ENCODE peak calls at places on chromosomes 16 and 17, in nine cellular contexts. One of them, this sample, is unnamed.
A peak's percentile ranks its signal among the peaks of the same experiment; 100 is the strongest.

GRCh38 chr17:39092672-39093250 is 58.7 kb downstream of the PLXDC1 start:
- DNase-seq in PC-3: no peak
- DNase-seq in dorsolateral prefrontal cortex: no peak
- DNase-seq in kidney: no peak
- DNase-seq in psoas muscle: no peak
- DNase-seq in cardiac muscle cell: no peak
- DNase-seq in heart right ventricle: no peak
- DNase-seq in tibial nerve: no peak
- DNase-seq in left ventricle myocardium inferior: no peak
- DNase-seq in this sample: no peak

GRCh38 chr17:77009877-77010276 is 130.9 kb upstream of the SEC14L1 start:
- DNase-seq in left ventricle myocardium inferior: no peak
- DNase-seq in heart right ventricle: no peak
- DNase-seq in cardiac muscle cell: no peak
- DNase-seq in tibial nerve: no peak
- DNase-seq in PC-3: no peak
- DNase-seq in dorsolateral prefrontal cortex: no peak
- DNase-seq in psoas muscle: no peak
- DNase-seq in kidney: no peak
- DNase-seq in this sample: no peak

GRCh38 chr16:81816351-81816750 is 37.3 kb downstream of the PLCG2 start:
- DNase-seq in heart right ventricle: no peak
- DNase-seq in left ventricle myocardium inferior: no peak
- DNase-seq in cardiac muscle cell: no peak
- DNase-seq in psoas muscle: no peak
- DNase-seq in PC-3: no peak
- DNase-seq in tibial nerve: no peak
- DNase-seq in dorsolateral prefrontal cortex: no peak
- DNase-seq in kidney: no peak
- DNase-seq in this sample: no peak

GRCh38 chr17:16920628-16921020 is 51.3 kb downstream of the TNFRSF13B start:
- DNase-seq in PC-3: no peak
- DNase-seq in cardiac muscle cell: no peak
- DNase-seq in tibial nerve: no peak
- DNase-seq in left ventricle myocardium inferior: peak; percentile 3
- DNase-seq in psoas muscle: no peak
- DNase-seq in kidney: no peak
- DNase-seq in heart right ventricle: no peak
- DNase-seq in dorsolateral prefrontal cortex: no peak
- DNase-seq in this sample: no peak

GRCh38 chr16:78490847-78491246 is 391.4 kb downstream of the WWOX start:
- DNase-seq in kidney: no peak
- DNase-seq in cardiac muscle cell: no peak
- DNase-seq in heart right ventricle: no peak
- DNase-seq in dorsolateral prefrontal cortex: peak; percentile 32
- DNase-seq in psoas muscle: peak; percentile 56
- DNase-seq in tibial nerve: no peak
- DNase-seq in left ventricle myocardium inferior: no peak
- DNase-seq in PC-3: no peak
- DNase-seq in this sample: no peak

GRCh38 chr17:30368896-30369720 is 9.6 kb upstream of the CPD start:
- DNase-seq in PC-3: no peak
- DNase-seq in tibial nerve: no peak
- DNase-seq in left ventricle myocardium inferior: no peak
- DNase-seq in dorsolateral prefrontal cortex: no peak
- DNase-seq in cardiac muscle cell: no peak
- DNase-seq in kidney: no peak
- DNase-seq in psoas muscle: no peak
- DNase-seq in heart right ventricle: no peak
- DNase-seq in this sample: no peak

GRCh38 chr17:83185023-83186002 is 105.9 kb downstream of the METRNL start:
- DNase-seq in kidney: no peak
- DNase-seq in dorsolateral prefrontal cortex: no peak
- DNase-seq in tibial nerve: peak; percentile 4
- DNase-seq in cardiac muscle cell: no peak
- DNase-seq in left ventricle myocardium inferior: no peak
- DNase-seq in PC-3: no peak
- DNase-seq in psoas muscle: no peak
- DNase-seq in heart right ventricle: no peak
- DNase-seq in this sample: no peak

GRCh38 chr17:71855000-71855399 is 265.8 kb upstream of the SOX9 start:
- DNase-seq in left ventricle myocardium inferior: no peak
- DNase-seq in dorsolateral prefrontal cortex: no peak
- DNase-seq in tibial nerve: no peak
- DNase-seq in kidney: no peak
- DNase-seq in psoas muscle: no peak
- DNase-seq in cardiac muscle cell: no peak
- DNase-seq in heart right ventricle: no peak
- DNase-seq in PC-3: no peak
- DNase-seq in this sample: no peak

GRCh38 chr17:9169116-9169515 is 147.8 kb downstream of the NTN1 start:
- DNase-seq in cardiac muscle cell: no peak
- DNase-seq in heart right ventricle: no peak
- DNase-seq in tibial nerve: no peak
- DNase-seq in psoas muscle: no peak
- DNase-seq in dorsolateral prefrontal cortex: no peak
- DNase-seq in left ventricle myocardium inferior: no peak
- DNase-seq in kidney: no peak
- DNase-seq in PC-3: peak; percentile 15
- DNase-seq in this sample: no peak

GRCh38 chr16:20898938-20899502 is 1.1 kb downstream of the DCUN1D3 start:
- DNase-seq in heart right ventricle: no peak
- DNase-seq in tibial nerve: no peak
- DNase-seq in cardiac muscle cell: peak; percentile 78
- DNase-seq in psoas muscle: no peak
- DNase-seq in left ventricle myocardium inferior: no peak
- DNase-seq in PC-3: no peak
- DNase-seq in dorsolateral prefrontal cortex: no peak
- DNase-seq in kidney: no peak
- DNase-seq in this sample: no peak

GRCh38 chr16:79713609-79714309 is 113.2 kb upstream of the MAF start:
- DNase-seq in cardiac muscle cell: no peak
- DNase-seq in dorsolateral prefrontal cortex: no peak
- DNase-seq in psoas muscle: no peak
- DNase-seq in heart right ventricle: no peak
- DNase-seq in tibial nerve: no peak
- DNase-seq in left ventricle myocardium inferior: no peak
- DNase-seq in PC-3: no peak
- DNase-seq in kidney: no peak
- DNase-seq in this sample: no peak

GRCh38 chr16:79703066-79703465 is 102.5 kb upstream of the MAF start:
- DNase-seq in heart right ventricle: no peak
- DNase-seq in tibial nerve: no peak
- DNase-seq in psoas muscle: no peak
- DNase-seq in cardiac muscle cell: no peak
- DNase-seq in left ventricle myocardium inferior: no peak
- DNase-seq in kidney: no peak
- DNase-seq in PC-3: no peak
- DNase-seq in dorsolateral prefrontal cortex: no peak
- DNase-seq in this sample: no peak

GRCh38 chr16:79712273-79712672 is 111.7 kb upstream of the MAF start:
- DNase-seq in dorsolateral prefrontal cortex: no peak
- DNase-seq in left ventricle myocardium inferior: no peak
- DNase-seq in cardiac muscle cell: no peak
- DNase-seq in kidney: no peak
- DNase-seq in psoas muscle: no peak
- DNase-seq in PC-3: no peak
- DNase-seq in heart right ventricle: no peak
- DNase-seq in tibial nerve: no peak
- DNase-seq in this sample: no peak

GRCh38 chr16:79707867-79708266 is 107.3 kb upstream of the MAF start:
- DNase-seq in cardiac muscle cell: peak; percentile 5
- DNase-seq in heart right ventricle: peak; percentile 59
- DNase-seq in tibial nerve: peak; percentile 34
- DNase-seq in PC-3: no peak
- DNase-seq in dorsolateral prefrontal cortex: no peak
- DNase-seq in left ventricle myocardium inferior: peak; percentile 78
- DNase-seq in psoas muscle: peak; percentile 82
- DNase-seq in kidney: no peak
- DNase-seq in this sample: peak; percentile 15
- H3K27ac ChIP-seq in cardiac muscle cell: no peak overlapping the region
- H3K27ac ChIP-seq in heart right ventricle: peak overlapping the region; percentile 39
- H3K27ac ChIP-seq in tibial nerve: no peak overlapping the region
- H3K27ac ChIP-seq in PC-3: no peak overlapping the region
- H3K27ac ChIP-seq in dorsolateral prefrontal cortex: no peak overlapping the region
- H3K27ac ChIP-seq in left ventricle myocardium inferior: peak overlapping the region; percentile 43
- H3K27ac ChIP-seq in psoas muscle: no peak overlapping the region
- H3K27ac ChIP-seq in kidney: no peak overlapping the region
- H3K27ac ChIP-seq in this sample: no peak overlapping the region

DNA sequence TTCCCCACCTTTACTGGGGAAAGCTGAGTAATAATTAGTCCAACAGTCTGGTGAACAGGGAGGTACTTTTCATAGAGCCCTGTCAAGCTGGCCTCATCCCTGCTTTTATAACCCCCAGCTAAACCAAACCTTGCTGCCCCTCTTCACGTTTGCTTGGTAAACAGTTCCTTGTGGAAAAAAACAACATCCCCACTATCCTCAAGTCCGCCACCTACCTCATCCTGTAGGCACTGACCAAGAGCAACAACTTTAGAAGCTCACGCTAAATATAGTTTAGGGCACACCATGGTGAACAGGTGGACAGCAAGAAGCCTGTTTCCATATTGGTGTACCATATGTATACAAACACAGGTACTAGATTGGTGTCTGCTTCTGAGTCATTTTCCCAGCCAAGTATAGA is 16.5 kb downstream of the NFE2L1 start:
- DNase-seq in left ventricle myocardium inferior: no peak
- DNase-seq in cardiac muscle cell: no peak
- DNase-seq in tibial nerve: no peak
- DNase-seq in psoas muscle: no peak
- DNase-seq in dorsolateral prefrontal cortex: no peak
- DNase-seq in heart right ventricle: no peak
- DNase-seq in kidney: no peak
- DNase-seq in PC-3: no peak
- DNase-seq in this sample: no peak
- TF ChIP-seq CTCF in left ventricle myocardium inferior: no peak
- TF ChIP-seq CTCF in cardiac muscle cell: no peak
- TF ChIP-seq CTCF in tibial nerve: no peak
- TF ChIP-seq CTCF in psoas muscle: peak; percentile 44
- TF ChIP-seq CTCF in dorsolateral prefrontal cortex: no peak
- TF ChIP-seq CTCF in heart right ventricle: no peak
- TF ChIP-seq CTCF in kidney: no peak
- TF ChIP-seq CTCF in PC-3: no peak
- TF ChIP-seq CTCF in this sample: no peak

GRCh38 chr17:45406107-45406506 is 26.6 kb downstream of the ARHGAP27 start:
- DNase-seq in kidney: no peak
- DNase-seq in PC-3: no peak
- DNase-seq in cardiac muscle cell: no peak
- DNase-seq in heart right ventricle: no peak
- DNase-seq in dorsolateral prefrontal cortex: no peak
- DNase-seq in tibial nerve: no peak
- DNase-seq in psoas muscle: no peak
- DNase-seq in left ventricle myocardium inferior: no peak
- DNase-seq in this sample: no peak

GRCh38 chr17:45410144-45411091 is 22.3 kb downstream of the ARHGAP27 start:
- DNase-seq in dorsolateral prefrontal cortex: no peak
- DNase-seq in heart right ventricle: no peak
- DNase-seq in PC-3: no peak
- DNase-seq in kidney: peak; percentile 78
- DNase-seq in cardiac muscle cell: no peak
- DNase-seq in left ventricle myocardium inferior: no peak
- DNase-seq in psoas muscle: no peak
- DNase-seq in tibial nerve: peak; percentile 56
- DNase-seq in this sample: no peak

GRCh38 chr17:45408611-45409421 is 23.9 kb downstream of the ARHGAP27 start:
- DNase-seq in kidney: no peak
- DNase-seq in cardiac muscle cell: no peak
- DNase-seq in heart right ventricle: no peak
- DNase-seq in psoas muscle: no peak
- DNase-seq in dorsolateral prefrontal cortex: no peak
- DNase-seq in PC-3: no peak
- DNase-seq in left ventricle myocardium inferior: no peak
- DNase-seq in tibial nerve: no peak
- DNase-seq in this sample: no peak

GRCh38 chr17:45411348-45412105 is 21.1 kb downstream of the ARHGAP27 start:
- DNase-seq in kidney: no peak
- DNase-seq in left ventricle myocardium inferior: no peak
- DNase-seq in tibial nerve: no peak
- DNase-seq in heart right ventricle: no peak
- DNase-seq in PC-3: no peak
- DNase-seq in dorsolateral prefrontal cortex: no peak
- DNase-seq in cardiac muscle cell: no peak
- DNase-seq in psoas muscle: no peak
- DNase-seq in this sample: no peak

GRCh38 chr17:45409659-45410076 is 23.0 kb downstream of the ARHGAP27 start:
- DNase-seq in left ventricle myocardium inferior: no peak
- DNase-seq in kidney: peak; percentile 74
- DNase-seq in dorsolateral prefrontal cortex: no peak
- DNase-seq in psoas muscle: no peak
- DNase-seq in heart right ventricle: no peak
- DNase-seq in cardiac muscle cell: no peak
- DNase-seq in PC-3: no peak
- DNase-seq in tibial nerve: no peak
- DNase-seq in this sample: no peak
- H3K27ac ChIP-seq in left ventricle myocardium inferior: peak overlapping the region; percentile 74
- H3K27ac ChIP-seq in kidney: no peak overlapping the region
- H3K27ac ChIP-seq in dorsolateral prefrontal cortex: peak overlapping the region; percentile 72
- H3K27ac ChIP-seq in psoas muscle: peak overlapping the region; percentile 36
- H3K27ac ChIP-seq in heart right ventricle: peak overlapping the region; percentile 69
- H3K27ac ChIP-seq in cardiac muscle cell: no peak overlapping the region
- H3K27ac ChIP-seq in PC-3: no peak overlapping the region
- H3K27ac ChIP-seq in tibial nerve: peak overlapping the region; percentile 64
- H3K27ac ChIP-seq in this sample: peak overlapping the region; percentile 33

DNA sequence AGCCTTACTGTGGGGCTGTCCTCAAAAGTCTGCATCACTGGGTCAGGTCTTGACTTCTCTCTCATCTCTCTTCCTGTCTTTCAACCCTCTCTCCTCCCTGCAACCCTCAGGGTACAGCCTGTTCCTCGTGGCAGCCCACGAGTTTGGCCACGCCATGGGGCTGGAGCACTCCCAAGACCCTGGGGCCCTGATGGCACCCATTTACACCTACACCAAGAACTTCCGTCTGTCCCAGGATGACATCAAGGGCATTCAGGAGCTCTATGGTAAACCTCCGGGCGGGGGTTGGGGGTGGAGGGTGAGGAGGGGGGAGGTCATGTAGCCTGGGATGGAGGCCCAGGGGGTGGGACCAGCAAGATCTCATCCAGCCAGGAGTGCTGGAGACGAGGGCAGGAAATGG is 12.7 kb downstream of the MMP2 start:
- DNase-seq in tibial nerve: no peak
- DNase-seq in psoas muscle: no peak
- DNase-seq in left ventricle myocardium inferior: no peak
- DNase-seq in dorsolateral prefrontal cortex: no peak
- DNase-seq in kidney: no peak
- DNase-seq in heart right ventricle: no peak
- DNase-seq in PC-3: no peak
- DNase-seq in cardiac muscle cell: no peak
- DNase-seq in this sample: no peak
- TF ChIP-seq CTCF in tibial nerve: no peak
- TF ChIP-seq CTCF in psoas muscle: no peak
- TF ChIP-seq CTCF in left ventricle myocardium inferior: no peak
- TF ChIP-seq CTCF in dorsolateral prefrontal cortex: no peak
- TF ChIP-seq CTCF in kidney: no peak
- TF ChIP-seq CTCF in heart right ventricle: no peak
- TF ChIP-seq CTCF in PC-3: no peak
- TF ChIP-seq CTCF in cardiac muscle cell: no peak
- TF ChIP-seq CTCF in this sample: no peak

GRCh38 chr16:84374160-84374489 is 5.8 kb downstream of the ATP2C2 start:
- DNase-seq in kidney: no peak
- DNase-seq in heart right ventricle: no peak
- DNase-seq in tibial nerve: no peak
- DNase-seq in psoas muscle: no peak
- DNase-seq in cardiac muscle cell: no peak
- DNase-seq in PC-3: no peak
- DNase-seq in dorsolateral prefrontal cortex: no peak
- DNase-seq in left ventricle myocardium inferior: no peak
- DNase-seq in this sample: no peak
- H3K27ac ChIP-seq in kidney: no peak overlapping the region
- H3K27ac ChIP-seq in heart right ventricle: no peak overlapping the region
- H3K27ac ChIP-seq in tibial nerve: no peak overlapping the region
- H3K27ac ChIP-seq in psoas muscle: no peak overlapping the region
- H3K27ac ChIP-seq in cardiac muscle cell: no peak overlapping the region
- H3K27ac ChIP-seq in PC-3: no peak overlapping the region
- H3K27ac ChIP-seq in dorsolateral prefrontal cortex: no peak overlapping the region
- H3K27ac ChIP-seq in left ventricle myocardium inferior: no peak overlapping the region
- H3K27ac ChIP-seq in this sample: no peak overlapping the region